ENCODE peak calls at places on chromosomes 13 and 19, in nine cellular contexts. N, G, C, S, Z, L, X, Y and P are unnamed samples.

GRCh38 chr13:24650157-24650556 is 30.1 kb upstream of the ATP12A start:
- DNase-seq in G (no peak), N (no peak), X (no peak), L (no peak), Y (peak; percentile 74), Z (no peak), C (no peak), S (no peak), P (no peak)

GRCh38 chr19:18895828-18896341 is at the start of gene CERS1:
- DNase-seq in Y (no peak), G (peak; percentile 78), L (no peak), X (no peak), Z (no peak), C (no peak), S (peak; percentile 80), N (peak; percentile 68), P (no peak)

GRCh38 chr13:113922412-113923118 is 51.3 kb downstream of the C13orf46 start:
- DNase-seq in Z (peak; percentile 6), C (no peak), X (no peak), N (no peak), Y (no peak), S (no peak), G (peak; percentile 33), L (no peak), P (peak; percentile 11)

GRCh38 chr19:45130888-45131615 is 29.7 kb downstream of the NKPD1 start:
- DNase-seq in G (no peak), N (no peak), S (no peak), L (no peak), X (no peak), Y (no peak), C (peak; percentile 63), Z (no peak), P (peak; percentile 63)

GRCh38 chr13:72696590-72696989 is 30.8 kb downstream of the MZT1 start:
- DNase-seq in Y (peak; percentile 55), G (no peak), S (no peak), L (no peak), N (no peak), C (no peak), Z (no peak), X (no peak), P (no peak)

GRCh38 chr13:64397699-64398098 is 2832.4 kb downstream of the PCDH9 start:
- DNase-seq in C (no peak), S (no peak), L (no peak), Z (no peak), Y (peak; percentile 3), N (no peak), X (no peak), G (no peak), P (no peak)

GRCh38 chr13:60696602-60697001 is 299.6 kb downstream of the TDRD3 start:
- DNase-seq in G (no peak), Z (no peak), L (no peak), N (peak; percentile 18), S (no peak), Y (no peak), X (no peak), C (no peak), P (no peak)

GRCh38 chr19:29170554-29170953 is 42.4 kb downstream of the UQCRFS1 start:
- DNase-seq in C (no peak), X (no peak), S (no peak), G (no peak), N (no peak), Z (no peak), Y (no peak), L (no peak), P (no peak)

GRCh38 chr19:55283548-55284393 is at the start of gene BRSK1:
- DNase-seq in L (no peak), S (peak; percentile 84), C (peak; percentile 58), X (no peak), Y (peak; percentile 65), N (peak; percentile 95), G (peak; percentile 95), Z (peak; percentile 77), P (peak; percentile 35)

GRCh38 chr13:106568225-106569003 is 477 bp upstream of the ARGLU1 start:
- DNase-seq in S (no peak), N (no peak), L (no peak), Z (no peak), G (no peak), C (no peak), Y (no peak), X (peak; percentile 38), P (no peak)

GRCh38 chr13:39253774-39254173 is 215.5 kb downstream of the NHLRC3 start:
- DNase-seq in C (no peak), X (no peak), S (no peak), Z (no peak), G (no peak), L (no peak), N (no peak), Y (peak; percentile 65), P (no peak)

GRCh38 chr19:47518139-47518538 is 3.3 kb upstream of the NAPA start:
- DNase-seq in Z (no peak), X (no peak), L (no peak), G (no peak), Y (no peak), C (no peak), N (no peak), S (no peak), P (no peak)

GRCh38 chr13:66992683-66993082 is 237.5 kb downstream of the PCDH9 start:
- DNase-seq in C (no peak), L (no peak), X (no peak), S (no peak), G (no peak), Y (peak; percentile 31), N (no peak), Z (no peak), P (no peak)

GRCh38 chr13:51770160-51770559 is 33.8 kb downstream of the DHRS12 start:
- DNase-seq in N (no peak), L (no peak), Z (no peak), X (no peak), S (no peak), Y (no peak), G (peak; percentile 35), C (no peak), P (no peak)

GRCh38 chr13:36006347-36006746 is 124.8 kb downstream of the DCLK1 start:
- DNase-seq in Z (no peak), G (no peak), C (no peak), L (no peak), X (no peak), S (no peak), N (no peak), Y (peak; percentile 76), P (no peak)

GRCh38 chr19:1106841-1107654 is 3.3 kb downstream of the GPX4 start:
- DNase-seq in C (no peak), G (peak; percentile 71), Z (no peak), N (peak; percentile 62), S (peak; percentile 57), X (no peak), Y (peak; percentile 51), L (no peak), P (peak; percentile 48)
- H3K36me3 ChIP-seq in C (no peaks in the 10 kb centered on the region), G (peaks cover 21% of the 10 kb centered on the region), Z (no peaks in the 10 kb centered on the region), N (peaks cover 3% of the 10 kb centered on the region), S (peaks cover 10% of the 10 kb centered on the region), X (no peaks in the 10 kb centered on the region), Y (peaks cover 46% of the 10 kb centered on the region), L (peaks cover 42% of the 10 kb centered on the region), P (peaks cover 48% of the 10 kb centered on the region)

GRCh38 chr19:4360641-4361151 is 17.3 kb downstream of the MPND start:
- DNase-seq in G (peak; percentile 73), L (no peak), X (no peak), N (no peak), Z (no peak), C (peak; percentile 90), S (no peak), Y (peak; percentile 63), P (no peak)
- H3K36me3 ChIP-seq in G (peaks cover 28% of the 10 kb centered on the region), L (peaks cover 54% of the 10 kb centered on the region), X (no peaks in the 10 kb centered on the region), N (no peaks in the 10 kb centered on the region), Z (no peaks in the 10 kb centered on the region), C (no peaks in the 10 kb centered on the region), S (peaks cover 27% of the 10 kb centered on the region), Y (peaks cover 52% of the 10 kb centered on the region), P (peaks cover 92% of the 10 kb centered on the region)

GRCh38 chr19:43609872-43610271 is 2.0 kb upstream of the SRRM5 start:
- DNase-seq in S (no peak), G (no peak), L (no peak), Z (no peak), X (no peak), N (no peak), Y (no peak), C (no peak), P (no peak)
- H3K36me3 ChIP-seq in S (peaks cover 11% of the 10 kb centered on the region), G (peaks cover 54% of the 10 kb centered on the region), L (peaks cover 14% of the 10 kb centered on the region), Z (no peaks in the 10 kb centered on the region), X (no peaks in the 10 kb centered on the region), N (no peaks in the 10 kb centered on the region), Y (peaks cover 9% of the 10 kb centered on the region), C (no peaks in the 10 kb centered on the region), P (peaks cover 30% of the 10 kb centered on the region)

DNA sequence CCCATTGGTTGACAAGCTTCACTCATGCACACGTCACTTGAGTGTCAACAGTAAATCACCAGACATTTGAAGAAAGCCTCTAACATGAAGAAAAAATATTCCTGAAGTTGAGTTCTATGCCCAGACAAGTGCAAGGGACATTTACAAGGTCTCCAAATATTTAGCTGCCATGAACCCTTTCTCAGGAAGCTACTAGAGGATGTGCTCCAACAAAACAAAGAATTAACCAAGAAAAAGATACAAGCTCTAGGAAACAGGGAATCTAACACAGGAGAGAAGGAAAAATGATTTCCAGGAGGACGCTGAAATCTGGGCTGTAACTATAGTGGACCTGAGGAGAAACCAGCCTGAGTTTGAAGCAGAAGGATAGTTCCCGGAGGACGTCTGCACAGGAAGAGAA is 45.7 kb upstream of the KATNAL1 start:
- DNase-seq in G (no peak), L (no peak), X (no peak), Z (no peak), N (no peak), Y (no peak), S (no peak), C (no peak), P (no peak)
- H3K36me3 ChIP-seq in G (no peaks in the 10 kb centered on the region), L (no peaks in the 10 kb centered on the region), X (no peaks in the 10 kb centered on the region), Z (no peaks in the 10 kb centered on the region), N (no peaks in the 10 kb centered on the region), Y (no peaks in the 10 kb centered on the region), S (no peaks in the 10 kb centered on the region), C (no peaks in the 10 kb centered on the region), P (no peaks in the 10 kb centered on the region)

GRCh38 chr19:48757089-48757675 is 1.9 kb downstream of the FGF21 start:
- DNase-seq in Z (no peak), Y (no peak), S (no peak), N (no peak), C (no peak), X (no peak), G (no peak), L (no peak), P (no peak)
- H3K36me3 ChIP-seq in Z (no peaks in the 10 kb centered on the region), Y (no peaks in the 10 kb centered on the region), S (no peaks in the 10 kb centered on the region), N (no peaks in the 10 kb centered on the region), C (no peaks in the 10 kb centered on the region), X (peaks cover 1% of the 10 kb centered on the region), G (no peaks in the 10 kb centered on the region), L (no peaks in the 10 kb centered on the region), P (no peaks in the 10 kb centered on the region)

DNA sequence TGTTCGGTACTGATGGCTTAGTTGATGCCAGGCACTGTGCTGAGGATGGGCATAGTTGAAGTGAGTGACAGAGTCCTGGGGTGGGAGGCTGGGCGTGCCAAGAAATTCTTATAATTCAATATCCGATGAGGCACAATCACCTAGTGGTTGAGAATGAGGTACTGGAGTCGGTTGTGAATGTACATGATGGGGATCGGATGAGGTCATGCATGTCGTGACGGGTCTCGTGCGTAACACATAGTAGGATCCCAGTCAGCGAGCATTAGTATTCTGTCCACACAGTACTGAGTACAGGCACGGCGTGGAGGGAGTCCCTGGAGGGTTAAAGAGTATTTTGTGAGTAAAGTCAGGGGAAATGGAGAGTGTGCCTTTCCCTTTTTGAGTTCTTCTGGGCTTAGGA is 2.8 kb downstream of the SAFB start:
- DNase-seq in Y (no peak), Z (no peak), X (no peak), S (no peak), C (no peak), G (no peak), N (no peak), L (no peak), P (no peak)
- H3K36me3 ChIP-seq in Y (peaks cover 6% of the 10 kb centered on the region), Z (no peaks in the 10 kb centered on the region), X (peaks cover 30% of the 10 kb centered on the region), S (peaks cover 32% of the 10 kb centered on the region), C (no peaks in the 10 kb centered on the region), G (peaks cover 62% of the 10 kb centered on the region), N (peaks cover 34% of the 10 kb centered on the region), L (peaks cover 28% of the 10 kb centered on the region), P (peaks cover 62% of the 10 kb centered on the region)